ENCODE peak calls at places on chromosomes 12 and 14, in six cellular contexts. V, Z, I, S, K and G are unnamed samples.

GRCh38 chr12:56601503-56601902 is 28.6 kb downstream of the BAZ2A start:
- DNase-seq in V (no peak), Z (no peak), I (peak; percentile 43), S (no peak), K (no peak), G (peak; percentile 30)

GRCh38 chr12:91958816-91959215 is 186.8 kb downstream of the BTG1 start:
- DNase-seq in V (no peak), Z (no peak), I (no peak), S (no peak), K (no peak), G (no peak)

GRCh38 chr12:75289678-75290200 is 40.4 kb downstream of the CAPS2 start:
- DNase-seq in V (peak; percentile 3), Z (no peak), I (no peak), S (no peak), K (no peak), G (no peak)

GRCh38 chr14:22178330-22178981 is 410.6 kb downstream of the DAD1 start:
- DNase-seq in V (no peak), Z (no peak), I (no peak), S (no peak), K (no peak), G (no peak)

GRCh38 chr12:57888407-57889157 is 42.1 kb upstream of the CTDSP2 start:
- DNase-seq in V (no peak), Z (no peak), I (no peak), S (no peak), K (no peak), G (no peak)

GRCh38 chr12:58919271-58920101 is 818 bp downstream of the LRIG3 start:
- DNase-seq in V (no peak), Z (no peak), I (no peak), S (peak; percentile 27), K (no peak), G (no peak)

GRCh38 chr14:95330591-95331370 is 11.1 kb upstream of the CLMN start:
- DNase-seq in V (no peak), Z (no peak), I (no peak), S (no peak), K (no peak), G (no peak)

GRCh38 chr14:32472081-32472480 is 143.0 kb downstream of the AKAP6 start:
- DNase-seq in V (no peak), Z (no peak), I (no peak), S (no peak), K (no peak), G (no peak)

GRCh38 chr12:89499857-89500256 is 24.7 kb downstream of the GALNT4 start:
- DNase-seq in V (no peak), Z (no peak), I (no peak), S (no peak), K (no peak), G (no peak)

GRCh38 chr12:132285991-132286681 is 43.3 kb downstream of the GALNT9 start:
- DNase-seq in V (no peak), Z (no peak), I (peak; percentile 62), S (peak; percentile 35), K (no peak), G (no peak)

GRCh38 chr12:51850081-51850932 is 1.8 kb upstream of the FIGNL2 start:
- DNase-seq in V (no peak), Z (no peak), I (no peak), S (no peak), K (no peak), G (no peak)
- TF ChIP-seq YY1 in V (no peak), Z (no peak), I (no peak), S (no peak), K (no peak), G (no peak)

GRCh38 chr14:46940600-46940999 is 289.0 kb upstream of the RPL10L start:
- DNase-seq in V (no peak), Z (no peak), I (no peak), S (no peak), K (no peak), G (no peak)
- TF ChIP-seq YY1 in V (no peak), Z (no peak), I (no peak), S (no peak), K (no peak), G (no peak)

GRCh38 chr12:127579446-127579845 is 687.5 kb upstream of the TMEM132C start:
- DNase-seq in V (no peak), Z (no peak), I (no peak), S (no peak), K (no peak), G (no peak)

GRCh38 chr12:127583041-127583440 is 683.9 kb upstream of the TMEM132C start:
- DNase-seq in V (no peak), Z (no peak), I (no peak), S (no peak), K (no peak), G (no peak)

DNA sequence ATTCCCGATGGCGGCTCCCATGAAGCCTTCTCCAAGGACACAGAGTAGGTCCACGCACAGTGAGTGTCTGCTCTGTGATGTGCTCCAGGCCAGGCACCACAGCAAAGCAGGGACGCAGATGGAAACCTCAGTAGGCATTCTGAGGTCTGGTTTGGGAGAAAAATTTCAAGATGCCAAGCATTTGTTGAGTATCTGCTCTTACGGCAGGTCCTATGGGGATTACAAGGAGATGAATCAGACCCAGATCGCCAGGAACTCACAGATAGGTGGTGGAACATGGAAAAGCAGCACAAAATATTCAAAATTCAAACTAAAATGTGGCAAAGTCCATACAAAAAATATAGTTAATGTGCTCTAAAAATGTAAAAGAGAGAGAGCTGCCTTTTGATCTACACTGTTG is 684.9 kb upstream of the TMEM132C start:
- DNase-seq in V (no peak), Z (no peak), I (no peak), S (no peak), K (no peak), G (no peak)
- TF ChIP-seq YY1 in V (no peak), Z (no peak), I (no peak), S (no peak), K (no peak), G (no peak)

DNA sequence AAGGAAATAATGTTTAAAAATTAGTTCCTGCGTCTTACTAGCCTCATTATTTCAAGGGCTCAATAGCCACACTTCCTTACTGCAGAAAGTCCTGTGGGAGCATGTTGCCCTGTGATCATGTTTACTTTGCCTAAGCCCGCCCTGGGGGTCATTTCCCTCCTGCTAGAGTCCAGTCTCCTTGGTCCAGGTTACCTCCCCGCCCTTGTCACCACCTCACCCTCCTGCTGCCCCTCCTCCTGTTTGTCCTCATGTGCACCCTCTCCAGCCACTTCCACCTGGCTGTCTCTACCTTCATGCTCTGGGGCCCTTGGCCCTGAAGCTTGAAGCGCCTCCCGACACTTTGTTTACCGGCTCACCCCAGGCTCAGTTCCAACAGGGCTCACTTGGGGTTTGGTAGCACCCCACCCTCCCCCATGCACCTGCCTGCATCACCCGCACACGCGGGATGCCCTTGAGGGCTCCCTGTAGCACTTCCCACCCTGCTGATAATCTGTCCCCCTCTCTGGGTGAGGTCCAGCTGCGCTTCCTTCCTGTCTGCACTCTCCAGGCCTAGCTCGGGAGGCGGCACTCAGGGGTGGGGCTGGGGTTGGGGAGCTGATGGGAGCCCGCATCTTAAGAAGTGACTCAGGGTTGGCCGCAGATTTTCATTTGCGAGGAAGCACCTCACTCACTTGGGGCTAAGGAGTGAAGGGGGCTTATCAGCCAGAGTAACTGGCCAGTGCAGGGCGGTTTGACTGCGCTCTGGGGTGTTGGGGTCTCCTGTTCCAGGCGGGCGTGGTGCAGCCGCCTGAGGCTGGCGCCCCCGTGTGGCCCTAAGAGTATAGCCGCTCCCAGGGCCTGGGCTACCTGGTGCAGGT is 40.1 kb downstream of the SMIM41 start:
- DNase-seq in V (peak; percentile 47), Z (peak; percentile 65), I (peak; percentile 59), S (peak; percentile 70), K (no peak), G (peak; percentile 76)
- TF ChIP-seq YY1 in V (no peak), Z (no peak), I (no peak), S (peak; percentile 21), K (no peak), G (no peak)

DNA sequence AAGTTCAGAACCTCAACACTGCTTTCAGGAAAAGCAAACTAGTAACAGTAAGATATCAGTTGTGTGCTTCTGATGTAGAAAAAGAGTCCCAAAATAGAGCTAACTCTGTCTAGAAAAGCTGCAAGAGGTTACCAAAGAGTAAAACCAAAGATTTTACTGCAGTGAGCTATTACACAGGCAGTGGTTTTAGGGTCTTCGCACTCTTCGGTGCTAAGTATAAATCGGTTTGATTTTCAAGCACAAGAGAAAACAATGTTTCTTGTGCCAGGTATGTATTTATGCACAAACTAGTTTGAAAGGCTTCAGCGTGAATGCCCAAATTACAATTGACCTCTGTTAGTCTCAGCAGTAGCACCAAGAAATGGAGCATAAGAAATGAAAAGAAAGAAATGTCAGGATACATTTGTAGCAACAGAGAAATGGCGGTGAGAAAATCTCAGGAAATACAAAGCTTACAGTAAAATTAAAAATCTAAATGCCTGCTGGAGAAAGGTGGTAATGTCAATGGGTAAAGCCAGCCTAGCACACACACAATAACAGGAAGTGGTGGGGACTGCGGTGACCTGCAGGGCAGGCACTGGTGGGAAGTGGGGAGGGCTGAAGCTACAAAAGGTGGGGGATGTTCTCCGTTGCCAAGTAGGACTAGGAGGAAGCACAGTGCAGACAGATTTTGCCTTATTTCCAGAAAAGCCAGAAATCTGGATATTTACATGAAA is 18.0 kb upstream of the DYRK2 start:
- DNase-seq in V (no peak), Z (peak; percentile 17), I (peak; percentile 15), S (peak; percentile 10), K (peak; percentile 53), G (no peak)
- TF ChIP-seq YY1 in V (no peak), Z (no peak), I (no peak), S (no peak), K (no peak), G (no peak)

DNA sequence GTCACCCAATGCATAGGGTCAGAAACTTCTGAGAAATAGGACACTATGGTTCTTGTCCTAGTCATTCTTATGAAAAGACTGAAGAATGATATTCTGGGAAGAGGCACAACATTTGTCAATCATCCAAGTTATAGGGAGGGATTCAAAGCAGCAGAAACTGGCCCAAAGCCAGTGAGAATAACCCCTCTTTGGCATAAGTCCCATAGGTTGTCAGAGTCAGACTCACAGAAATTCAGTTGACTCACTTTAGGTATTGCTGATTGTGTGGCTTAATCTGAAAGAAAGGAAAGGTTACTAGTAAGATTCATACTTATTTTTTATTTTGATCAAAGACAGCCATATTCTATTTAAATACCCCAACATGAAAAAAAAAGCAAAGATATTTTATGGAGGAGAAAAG is 151.0 kb downstream of the SRGAP1 start:
- DNase-seq in V (no peak), Z (no peak), I (no peak), S (no peak), K (no peak), G (no peak)
- TF ChIP-seq YY1 in V (no peak), Z (no peak), I (no peak), S (no peak), K (no peak), G (no peak)